ENCODE peak calls at places on chromosomes 13 and 19, in four cellular contexts. Z, M, Y and I are unnamed samples.

GRCh38 chr13:25167775-25168174 is 4.3 kb downstream of the AMER2 start:
- DNase-seq in M (no peak), Z (no peak), Y (no peak), I (no peak)

GRCh38 chr13:49585220-49586157 is at the start of gene RCBTB1:
- DNase-seq in Z (peak; percentile 44), M (peak; percentile 81), Y (peak; percentile 61), I (no peak)

GRCh38 chr13:36814465-36814864 is 4.6 kb upstream of the RFXAP start:
- DNase-seq in Z (no peak), Y (no peak), M (no peak), I (no peak)

GRCh38 chr13:66673401-66673800 is 556.7 kb downstream of the PCDH9 start:
- DNase-seq in Y (no peak), Z (peak; percentile 78), M (no peak), I (peak; percentile 73)

GRCh38 chr19:34310494-34310981 is 54.5 kb upstream of the GPI start:
- DNase-seq in Z (no peak), Y (no peak), M (no peak), I (no peak)

GRCh38 chr13:49308104-49308875 is 60.6 kb downstream of the CDADC1 start:
- DNase-seq in M (no peak), Y (no peak), Z (peak; percentile 94), I (no peak)

GRCh38 chr13:113876341-113877148 is 12.7 kb upstream of the GAS6 start:
- DNase-seq in M (peak; percentile 46), Y (peak; percentile 17), Z (no peak), I (no peak)

GRCh38 chr13:50699874-50700663 is 143.4 kb downstream of the DLEU7 start:
- DNase-seq in M (no peak), Z (no peak), Y (no peak), I (no peak)

GRCh38 chr13:113943821-113944565 is 29.9 kb downstream of the C13orf46 start:
- DNase-seq in Y (no peak), Z (no peak), M (no peak), I (no peak)

GRCh38 chr19:19171821-19172532 is 1.9 kb upstream of the MEF2B start:
- DNase-seq in Z (peak; percentile 42), M (no peak), Y (no peak), I (no peak)

GRCh38 chr13:79869326-79869725 is 388.4 kb downstream of the NDFIP2 start:
- DNase-seq in M (no peak), Z (no peak), Y (no peak), I (no peak)

GRCh38 chr13:52921194-52921593 is 72.8 kb upstream of the PCDH8 start:
- DNase-seq in Y (no peak), Z (no peak), M (no peak), I (no peak)

GRCh38 chr19:3684817-3685410 is 15.4 kb downstream of the PIP5K1C start:
- DNase-seq in Y (no peak), M (no peak), Z (no peak), I (no peak)

GRCh38 chr19:6803036-6803404 is 30.5 kb downstream of the VAV1 start:
- DNase-seq in M (no peak), Z (no peak), Y (no peak), I (no peak)

GRCh38 chr13:100394005-100394695 is 194.4 kb downstream of the GGACT start:
- DNase-seq in Z (peak; percentile 98), Y (no peak), M (no peak), I (peak; percentile 80)

GRCh38 chr13:39684531-39685137 is 29.2 kb downstream of the COG6 start:
- DNase-seq in Z (peak; percentile 64), Y (no peak), M (no peak), I (no peak)

GRCh38 chr19:32339988-32340874 is 5.2 kb upstream of the ZNF507 start:
- DNase-seq in Y (no peak), M (peak; percentile 61), Z (peak; percentile 47), I (no peak)

GRCh38 chr19:38079926-38080380 is 144.1 kb downstream of the DPF1 start:
- DNase-seq in Y (no peak), M (no peak), Z (peak; percentile 92), I (peak; percentile 77)

GRCh38 chr13:73335226-73335625 is 276.4 kb downstream of the KLF5 start:
- DNase-seq in Y (no peak), Z (peak; percentile 87), M (no peak), I (peak; percentile 59)

GRCh38 chr13:94710881-94711560 is 1.3 kb downstream of the SOX21 start:
- DNase-seq in M (no peak), Y (no peak), Z (no peak), I (no peak)
- H3K4me3 ChIP-seq in M (no peak overlapping the region), Y (peak overlapping the region; percentile 59), Z (no peak overlapping the region), I (no peak overlapping the region)

GRCh38 chr19:1649706-1650626 is 2.4 kb downstream of the TCF3 start:
- DNase-seq in Y (no peak), M (no peak), Z (no peak), I (no peak)

GRCh38 chr19:1651061-1651547 is 1.3 kb downstream of the TCF3 start:
- DNase-seq in M (peak; percentile 77), Z (peak; percentile 24), Y (no peak), I (no peak)

GRCh38 chr19:1648926-1649541 is 3.4 kb downstream of the TCF3 start:
- DNase-seq in Y (no peak), Z (no peak), M (no peak), I (no peak)

GRCh38 chr19:1651548-1652394 is 644 bp downstream of the TCF3 start:
- DNase-seq in Y (no peak), Z (peak; percentile 25), M (peak; percentile 71), I (no peak)

DNA sequence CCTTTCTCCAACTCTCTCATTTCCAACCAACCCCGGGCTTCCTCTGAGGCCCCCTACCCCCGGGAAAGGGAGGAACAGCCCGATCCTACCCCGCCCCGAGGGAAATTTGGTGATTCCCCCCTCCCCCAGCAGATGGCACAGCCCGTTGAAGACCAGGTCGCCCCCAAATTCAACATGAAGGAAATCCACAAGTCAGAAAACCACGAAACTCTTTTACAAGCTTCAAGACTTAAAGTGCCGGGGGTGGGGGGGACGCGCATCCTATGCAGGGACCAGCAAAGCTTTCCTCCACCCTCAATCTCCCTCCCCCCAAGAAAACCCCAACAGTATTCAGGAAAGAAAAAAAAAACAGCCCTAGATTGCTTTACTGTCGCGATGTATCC is 1.8 kb downstream of the TCF3 start:
- DNase-seq in Y (no peak), Z (no peak), M (no peak), I (no peak)
- H3K4me3 ChIP-seq in Y (peak overlapping the region; percentile 75), Z (peak overlapping the region; percentile 67), M (peak overlapping the region; percentile 78), I (peak overlapping the region; percentile 67)

GRCh38 chr19:35960432-35960972 is 24.3 kb downstream of the LRFN3 start:
- DNase-seq in Z (no peak), M (no peak), Y (no peak), I (no peak)

GRCh38 chr19:35955881-35956634 is 19.9 kb downstream of the LRFN3 start:
- DNase-seq in Z (no peak), M (no peak), Y (no peak), I (no peak)

GRCh38 chr19:35959968-35960320 is 23.8 kb downstream of the LRFN3 start:
- DNase-seq in Y (no peak), M (no peak), Z (no peak), I (no peak)

GRCh38 chr19:35959040-35959967 is 23.1 kb downstream of the LRFN3 start:
- DNase-seq in M (peak; percentile 91), Y (peak; percentile 67), Z (no peak), I (no peak)

DNA sequence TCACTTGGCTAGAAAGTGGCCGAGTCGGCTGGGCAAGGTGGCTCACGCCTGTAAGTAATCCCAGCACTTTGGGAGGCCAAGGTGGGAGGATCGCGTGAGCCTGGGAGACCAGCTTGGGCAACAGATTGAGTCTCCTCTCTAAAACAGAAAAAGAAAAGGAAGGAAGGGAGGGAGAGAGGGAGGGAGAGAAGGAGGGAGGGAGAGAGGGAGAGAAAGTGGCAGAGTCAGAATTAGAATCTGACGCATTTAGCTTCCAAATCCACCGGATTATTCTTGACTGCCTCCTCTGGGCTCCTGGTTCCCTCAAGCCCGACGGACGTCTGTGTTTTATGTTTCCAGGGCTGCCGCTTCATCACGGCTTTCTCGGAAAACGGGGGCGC is 22.5 kb downstream of the LRFN3 start:
- DNase-seq in Y (no peak), M (no peak), Z (no peak), I (no peak)
- H3K4me3 ChIP-seq in Y (peak overlapping the region; percentile 44), M (peak overlapping the region; percentile 57), Z (no peak overlapping the region), I (no peak overlapping the region)

DNA sequence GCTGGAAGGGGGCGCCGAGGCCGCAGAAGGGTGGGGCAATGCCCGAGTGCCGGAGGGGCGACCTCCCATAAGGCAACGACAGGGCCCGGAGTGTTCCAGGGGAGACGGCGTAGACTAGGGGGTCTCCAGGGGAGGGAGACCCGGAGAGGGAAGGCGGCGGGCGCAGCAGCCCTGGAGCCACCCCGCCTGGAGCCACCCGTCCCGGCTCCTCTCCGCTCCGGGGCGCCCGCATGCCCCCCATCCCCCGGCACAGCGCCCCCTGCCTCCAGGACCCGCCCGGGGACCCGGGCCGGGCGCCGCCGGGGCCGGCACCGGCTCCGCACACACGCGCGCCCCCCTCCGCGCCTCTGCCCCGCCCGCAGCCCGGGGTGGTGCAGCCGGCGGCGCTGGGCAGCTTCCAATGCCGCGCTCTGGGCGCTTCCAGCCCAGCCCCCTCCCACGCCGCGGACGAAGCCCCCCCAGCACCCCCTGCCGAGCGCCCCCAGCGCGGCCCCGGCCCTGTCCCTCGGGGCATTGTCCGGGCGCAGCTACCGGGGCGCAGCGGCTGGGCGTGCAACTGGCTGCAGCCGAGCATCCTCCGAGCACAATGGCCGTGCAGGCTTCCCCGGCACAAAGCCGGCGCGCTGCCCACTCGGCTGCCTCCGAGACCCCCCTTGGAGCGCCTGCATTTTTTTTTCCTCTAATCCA is 519 bp downstream of the PTPRS start:
- DNase-seq in M (no peak), Z (no peak), Y (peak; percentile 51), I (no peak)
- H3K4me3 ChIP-seq in M (peak overlapping the region; percentile 41), Z (peak overlapping the region; percentile 40), Y (peak overlapping the region; percentile 84), I (peak overlapping the region; percentile 67)

DNA sequence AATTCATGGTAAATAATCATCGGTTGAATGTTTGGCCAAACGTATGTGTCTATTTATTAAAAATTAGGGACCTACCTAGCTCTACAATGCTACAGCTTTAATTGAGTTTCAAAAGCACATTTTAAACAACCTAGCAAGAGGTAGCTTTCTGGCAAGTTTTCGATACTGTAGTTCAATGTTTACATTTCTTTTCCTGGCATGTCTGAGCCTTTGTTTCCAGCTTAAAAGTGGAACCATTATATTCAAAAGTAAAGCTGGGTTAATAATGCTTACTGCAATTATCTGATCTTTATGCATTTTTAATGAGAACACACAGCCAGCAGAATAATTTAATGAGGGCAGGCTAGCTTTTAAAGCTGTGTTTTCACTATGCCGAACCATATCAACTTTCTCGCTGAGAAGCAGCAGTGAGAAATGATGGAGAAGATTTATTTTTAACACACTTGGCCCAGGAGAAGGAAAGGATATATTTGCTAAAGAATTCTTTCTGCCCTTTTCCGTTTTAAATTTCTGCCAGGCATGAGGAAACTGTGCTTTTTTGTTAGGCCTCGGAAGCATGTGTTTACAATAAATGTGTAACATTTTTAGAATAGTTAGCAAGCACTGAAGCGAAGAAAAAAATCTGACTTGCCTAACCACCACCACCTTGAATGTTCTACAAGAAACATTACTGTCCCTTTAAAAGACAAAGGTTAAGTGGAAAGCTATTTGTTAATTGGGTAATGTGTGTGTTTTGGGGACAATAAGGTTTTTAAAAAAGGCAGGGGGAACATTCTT is 989 bp downstream of the MBNL2 start:
- DNase-seq in M (no peak), Y (no peak), Z (no peak), I (no peak)
- H3K4me3 ChIP-seq in M (peak overlapping the region; percentile 76), Y (peak overlapping the region; percentile 95), Z (peak overlapping the region; percentile 74), I (peak overlapping the region; percentile 58)

GRCh38 chr19:46426506-46427162 is 2.1 kb downstream of the PNMA8C start:
- DNase-seq in Z (peak; percentile 78), Y (peak; percentile 82), M (peak; percentile 53), I (no peak)
- H3K4me3 ChIP-seq in Z (peak overlapping the region; percentile 58), Y (peak overlapping the region; percentile 83), M (peak overlapping the region; percentile 43), I (peak overlapping the region; percentile 10)